ENCODE peak calls at places on chromosomes 2 and 18, in six cellular contexts. One of them, this sample, is unnamed.

GRCh38 chr2:101617188-101617587 is 80.3 kb upstream of the MAP4K4 start:
- DNase-seq in HL-60: no peak
- DNase-seq in SJSA1: no peak
- DNase-seq in tibial artery: no peak
- DNase-seq in pancreas: no peak
- DNase-seq in prostate gland: no peak
- DNase-seq in this sample: no peak

GRCh38 chr2:191936882-191937405 is 90.1 kb upstream of the CAVIN2 start:
- DNase-seq in tibial artery: no peak
- DNase-seq in SJSA1: no peak
- DNase-seq in prostate gland: no peak
- DNase-seq in pancreas: no peak
- DNase-seq in HL-60: no peak
- DNase-seq in this sample: no peak

GRCh38 chr2:205586626-205587025 is 95.7 kb upstream of the NRP2 start:
- DNase-seq in prostate gland: no peak
- DNase-seq in pancreas: no peak
- DNase-seq in SJSA1: no peak
- DNase-seq in HL-60: no peak
- DNase-seq in tibial artery: no peak
- DNase-seq in this sample: no peak

GRCh38 chr2:66490588-66491001 is 55.7 kb downstream of the MEIS1 start:
- DNase-seq in SJSA1: no peak
- DNase-seq in prostate gland: peak
- DNase-seq in HL-60: no peak
- DNase-seq in tibial artery: no peak
- DNase-seq in pancreas: no peak
- DNase-seq in this sample: no peak

GRCh38 chr18:32930695-32931301 is 158.0 kb upstream of the KLHL14 start:
- DNase-seq in tibial artery: no peak
- DNase-seq in HL-60: peak
- DNase-seq in pancreas: no peak
- DNase-seq in SJSA1: no peak
- DNase-seq in prostate gland: no peak
- DNase-seq in this sample: no peak

GRCh38 chr2:10776231-10776977 is 36.2 kb downstream of the PDIA6 start:
- DNase-seq in HL-60: no peak
- DNase-seq in prostate gland: no peak
- DNase-seq in pancreas: no peak
- DNase-seq in SJSA1: no peak
- DNase-seq in tibial artery: peak
- DNase-seq in this sample: no peak

GRCh38 chr2:78351208-78351607 is 674.3 kb upstream of the REG3G start:
- DNase-seq in HL-60: no peak
- DNase-seq in prostate gland: no peak
- DNase-seq in pancreas: no peak
- DNase-seq in SJSA1: no peak
- DNase-seq in tibial artery: no peak
- DNase-seq in this sample: no peak

GRCh38 chr2:210399440-210400041 is 77.0 kb downstream of the LANCL1 start:
- DNase-seq in prostate gland: no peak
- DNase-seq in pancreas: no peak
- DNase-seq in tibial artery: no peak
- DNase-seq in SJSA1: no peak
- DNase-seq in HL-60: no peak
- DNase-seq in this sample: no peak

GRCh38 chr18:23231340-23232021 is 96.2 kb downstream of the CABLES1 start:
- DNase-seq in tibial artery: peak
- DNase-seq in prostate gland: no peak
- DNase-seq in SJSA1: peak
- DNase-seq in pancreas: no peak
- DNase-seq in HL-60: peak
- DNase-seq in this sample: peak

GRCh38 chr2:98558852-98559530 is 49.3 kb downstream of the COA5 start:
- DNase-seq in HL-60: no peak
- DNase-seq in tibial artery: no peak
- DNase-seq in prostate gland: no peak
- DNase-seq in SJSA1: no peak
- DNase-seq in pancreas: no peak
- DNase-seq in this sample: no peak

GRCh38 chr2:207231962-207232361 is 66.2 kb upstream of the KLF7 start:
- DNase-seq in tibial artery: no peak
- DNase-seq in SJSA1: no peak
- DNase-seq in prostate gland: no peak
- DNase-seq in pancreas: no peak
- DNase-seq in HL-60: no peak
- DNase-seq in this sample: no peak

GRCh38 chr2:113602869-113603466 is 24.1 kb upstream of the RABL2A start:
- DNase-seq in pancreas: no peak
- DNase-seq in prostate gland: no peak
- DNase-seq in SJSA1: no peak
- DNase-seq in tibial artery: no peak
- DNase-seq in HL-60: no peak
- DNase-seq in this sample: no peak

GRCh38 chr2:112693596-112693995 is 27.2 kb upstream of the NT5DC4 start:
- DNase-seq in pancreas: no peak
- DNase-seq in HL-60: no peak
- DNase-seq in prostate gland: no peak
- DNase-seq in SJSA1: peak
- DNase-seq in tibial artery: no peak
- DNase-seq in this sample: no peak

GRCh38 chr18:41713969-41714700 is 240.9 kb upstream of the PIK3C3 start:
- DNase-seq in HL-60: no peak
- DNase-seq in SJSA1: no peak
- DNase-seq in pancreas: no peak
- DNase-seq in tibial artery: no peak
- DNase-seq in prostate gland: no peak
- DNase-seq in this sample: no peak

GRCh38 chr2:108538000-108538625 is 3.8 kb downstream of the LIMS1 start:
- DNase-seq in prostate gland: no peak
- DNase-seq in SJSA1: no peak
- DNase-seq in pancreas: no peak
- DNase-seq in tibial artery: no peak
- DNase-seq in HL-60: no peak
- DNase-seq in this sample: no peak

GRCh38 chr2:38658613-38659012 is 7.3 kb upstream of the GALM start:
- DNase-seq in prostate gland: no peak
- DNase-seq in pancreas: no peak
- DNase-seq in tibial artery: no peak
- DNase-seq in HL-60: no peak
- DNase-seq in SJSA1: no peak
- DNase-seq in this sample: no peak

GRCh38 chr2:64130333-64130732 is 13.9 kb downstream of the PELI1 start:
- DNase-seq in prostate gland: no peak
- DNase-seq in SJSA1: no peak
- DNase-seq in HL-60: no peak
- DNase-seq in tibial artery: no peak
- DNase-seq in pancreas: no peak
- DNase-seq in this sample: no peak

GRCh38 chr2:112242384-112242783 is 12.5 kb downstream of the ZC3H8 start:
- DNase-seq in prostate gland: no peak
- DNase-seq in SJSA1: no peak
- DNase-seq in HL-60: no peak
- DNase-seq in tibial artery: no peak
- DNase-seq in pancreas: no peak
- DNase-seq in this sample: no peak

GRCh38 chr2:158025263-158025996 is 76.2 kb upstream of the UPP2 start:
- DNase-seq in prostate gland: no peak
- DNase-seq in pancreas: no peak
- DNase-seq in HL-60: no peak
- DNase-seq in SJSA1: no peak
- DNase-seq in tibial artery: no peak
- DNase-seq in this sample: no peak

GRCh38 chr2:64629329-64629781 is 24.4 kb downstream of the SERTAD2 start:
- DNase-seq in pancreas: no peak
- DNase-seq in tibial artery: no peak
- DNase-seq in SJSA1: no peak
- DNase-seq in HL-60: no peak
- DNase-seq in prostate gland: peak
- DNase-seq in this sample: peak

GRCh38 chr2:26846881-26847662 is 860 bp upstream of the DPYSL5 start:
- DNase-seq in tibial artery: no peak
- DNase-seq in HL-60: no peak
- DNase-seq in SJSA1: no peak
- DNase-seq in prostate gland: no peak
- DNase-seq in pancreas: no peak
- DNase-seq in this sample: no peak

DNA sequence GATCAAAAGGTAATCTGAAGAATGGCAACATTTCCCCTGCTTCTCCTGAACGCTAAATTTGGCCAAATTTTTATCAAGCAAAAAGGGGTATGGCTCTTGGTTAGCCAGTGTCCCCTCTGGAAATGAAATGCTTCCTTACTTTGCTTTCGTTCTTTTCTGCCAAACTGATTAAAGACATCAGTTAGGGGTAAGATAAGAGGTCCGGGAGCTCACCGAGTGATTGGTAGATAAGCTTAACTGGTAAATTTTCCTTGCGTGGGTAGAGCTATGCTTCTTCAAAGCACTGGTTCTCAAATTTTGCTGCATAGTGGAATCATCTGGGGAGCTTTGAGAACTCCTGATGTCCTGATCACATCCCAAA is 62.7 kb upstream of the MAPRE2 start:
- DNase-seq in SJSA1: no peak
- DNase-seq in HL-60: no peak
- DNase-seq in pancreas: no peak
- DNase-seq in tibial artery: no peak
- DNase-seq in prostate gland: no peak
- DNase-seq in this sample: no peak
- H3K27ac ChIP-seq in SJSA1: peak
- H3K27ac ChIP-seq in HL-60: peak
- H3K27ac ChIP-seq in pancreas: peak
- H3K27ac ChIP-seq in tibial artery: peak
- H3K27ac ChIP-seq in prostate gland: peak
- H3K27ac ChIP-seq in this sample: no peak

GRCh38 chr18:24231773-24232735 is 93.2 kb downstream of the CABYR start:
- DNase-seq in prostate gland: peak
- DNase-seq in tibial artery: no peak
- DNase-seq in SJSA1: no peak
- DNase-seq in pancreas: no peak
- DNase-seq in HL-60: no peak
- DNase-seq in this sample: no peak

GRCh38 chr18:24232814-24233213 is 94.0 kb downstream of the CABYR start:
- DNase-seq in SJSA1: no peak
- DNase-seq in tibial artery: no peak
- DNase-seq in HL-60: no peak
- DNase-seq in prostate gland: no peak
- DNase-seq in pancreas: no peak
- DNase-seq in this sample: no peak

GRCh38 chr18:24234850-24235418 is 96.1 kb downstream of the CABYR start:
- DNase-seq in HL-60: no peak
- DNase-seq in SJSA1: no peak
- DNase-seq in prostate gland: no peak
- DNase-seq in tibial artery: no peak
- DNase-seq in pancreas: no peak
- DNase-seq in this sample: no peak

GRCh38 chr18:24230766-24231165 is 91.9 kb downstream of the CABYR start:
- DNase-seq in prostate gland: no peak
- DNase-seq in pancreas: no peak
- DNase-seq in HL-60: no peak
- DNase-seq in SJSA1: no peak
- DNase-seq in tibial artery: no peak
- DNase-seq in this sample: no peak

DNA sequence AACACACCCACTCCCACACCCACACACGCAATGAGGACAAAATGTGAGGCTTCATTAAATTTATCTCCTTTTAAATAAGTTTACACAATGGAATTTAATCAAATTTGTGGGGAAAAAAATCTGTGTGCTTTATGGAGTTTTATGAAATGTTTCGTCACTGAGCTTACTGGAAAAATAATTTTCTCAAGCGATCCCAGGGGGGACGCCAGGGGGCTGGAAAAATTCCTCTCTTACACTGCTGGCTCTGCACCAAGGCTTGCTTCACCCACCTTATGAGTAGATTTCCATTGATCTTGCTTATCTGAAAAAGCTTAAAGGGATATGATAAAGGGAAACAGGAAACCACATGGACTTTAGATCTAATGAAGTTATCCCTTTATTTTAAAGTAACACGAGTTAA is 95.5 kb downstream of the CABYR start:
- DNase-seq in SJSA1: no peak
- DNase-seq in tibial artery: no peak
- DNase-seq in prostate gland: no peak
- DNase-seq in HL-60: no peak
- DNase-seq in pancreas: no peak
- DNase-seq in this sample: no peak
- H3K4me3 ChIP-seq in SJSA1: no peak
- H3K4me3 ChIP-seq in tibial artery: no peak
- H3K4me3 ChIP-seq in prostate gland: no peak
- H3K4me3 ChIP-seq in HL-60: no peak
- H3K4me3 ChIP-seq in pancreas: no peak
- H3K4me3 ChIP-seq in this sample: no peak

DNA sequence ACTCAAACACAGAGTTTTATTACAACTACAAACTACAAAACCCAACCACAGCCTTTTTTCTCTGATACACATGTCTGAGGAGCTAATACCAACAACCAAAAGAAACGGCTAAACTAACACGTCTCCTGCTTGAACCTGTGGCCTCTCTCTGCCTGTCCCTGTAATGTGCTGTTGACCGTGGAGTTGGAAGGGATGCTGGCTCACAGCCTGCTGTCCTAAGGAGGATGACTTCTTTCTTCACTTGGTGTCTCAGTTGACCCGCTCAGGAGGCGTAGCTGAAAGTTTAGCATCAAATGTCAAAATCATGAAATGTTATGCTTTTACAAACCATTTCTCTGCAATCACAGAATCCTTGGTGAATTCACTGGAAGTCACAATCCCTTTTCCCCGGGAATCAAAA is 74.5 kb downstream of the IRS1 start:
- DNase-seq in HL-60: no peak
- DNase-seq in prostate gland: no peak
- DNase-seq in SJSA1: no peak
- DNase-seq in tibial artery: no peak
- DNase-seq in pancreas: no peak
- DNase-seq in this sample: no peak
- H3K27ac ChIP-seq in HL-60: no peak
- H3K27ac ChIP-seq in prostate gland: no peak
- H3K27ac ChIP-seq in SJSA1: peak
- H3K27ac ChIP-seq in tibial artery: no peak
- H3K27ac ChIP-seq in pancreas: no peak
- H3K27ac ChIP-seq in this sample: no peak

GRCh38 chr2:134411279-134411827 is 157.5 kb downstream of the MGAT5 start:
- DNase-seq in HL-60: no peak
- DNase-seq in tibial artery: no peak
- DNase-seq in pancreas: no peak
- DNase-seq in SJSA1: no peak
- DNase-seq in prostate gland: no peak
- DNase-seq in this sample: no peak

GRCh38 chr2:134410831-134411231 is 157.0 kb downstream of the MGAT5 start:
- DNase-seq in SJSA1: no peak
- DNase-seq in tibial artery: no peak
- DNase-seq in prostate gland: no peak
- DNase-seq in pancreas: no peak
- DNase-seq in HL-60: no peak
- DNase-seq in this sample: no peak

GRCh38 chr2:134412639-134412999 is 158.7 kb downstream of the MGAT5 start:
- DNase-seq in prostate gland: no peak
- DNase-seq in pancreas: peak
- DNase-seq in HL-60: no peak
- DNase-seq in SJSA1: no peak
- DNase-seq in tibial artery: no peak
- DNase-seq in this sample: no peak

GRCh38 chr2:134413430-134413829 is 159.6 kb downstream of the MGAT5 start:
- DNase-seq in HL-60: no peak
- DNase-seq in SJSA1: no peak
- DNase-seq in tibial artery: no peak
- DNase-seq in pancreas: no peak
- DNase-seq in prostate gland: no peak
- DNase-seq in this sample: no peak

GRCh38 chr2:134411828-134412638 is 158.2 kb downstream of the MGAT5 start:
- DNase-seq in SJSA1: peak
- DNase-seq in tibial artery: peak
- DNase-seq in HL-60: peak
- DNase-seq in pancreas: peak
- DNase-seq in prostate gland: peak
- DNase-seq in this sample: peak
- H3K4me3 ChIP-seq in SJSA1: no peak
- H3K4me3 ChIP-seq in tibial artery: no peak
- H3K4me3 ChIP-seq in HL-60: no peak
- H3K4me3 ChIP-seq in pancreas: no peak
- H3K4me3 ChIP-seq in prostate gland: no peak
- H3K4me3 ChIP-seq in this sample: no peak

This sample was measured in CD8-positive, alpha-beta memory T cell.